ENCODE peak calls at places on chromosomes 3 and 15, in eight cellular contexts. J is A549, M is tibial nerve, L is SK-N-SH, B is ovary, S is HepG2, R is GM12878, O is transverse colon. I is an unnamed sample.

GRCh38 chr3:149016669-149017541 is 25.6 kb downstream of the GYG1 start:
- DNase-seq in J (no peak), M (no peak), L (no peak), B (no peak), S (no peak), R (no peak), O (no peak), I (no peak)

GRCh38 chr3:45787551-45787950 is 8.8 kb downstream of the SLC6A20 start:
- DNase-seq in J (no peak), M (no peak), L (no peak), B (no peak), S (no peak), R (no peak), O (no peak), I (no peak)

GRCh38 chr3:64207289-64208086 is 17.8 kb downstream of the PRICKLE2 start:
- DNase-seq in J (no peak), M (no peak), L (peak; percentile 74), B (no peak), S (no peak), R (no peak), O (no peak), I (no peak)

GRCh38 chr3:59772416-59773408 is 722.9 kb upstream of the CFAP20DC start:
- DNase-seq in J (no peak), M (no peak), L (no peak), B (no peak), S (no peak), R (no peak), O (peak; percentile 23), I (no peak)

GRCh38 chr3:196707566-196707965 is 4.5 kb downstream of the CEP19 start:
- DNase-seq in J (no peak), M (no peak), L (no peak), B (no peak), S (no peak), R (no peak), O (no peak), I (no peak)

GRCh38 chr3:19250959-19251610 is 102.8 kb downstream of the KCNH8 start:
- DNase-seq in J (no peak), M (no peak), L (no peak), B (no peak), S (peak; percentile 1), R (no peak), O (no peak), I (no peak)

GRCh38 chr15:52680041-52680391 is 828 bp upstream of the ATOSA start:
- DNase-seq in J (peak; percentile 6), M (no peak), L (peak; percentile 20), B (no peak), S (no peak), R (no peak), O (no peak), I (no peak)

GRCh38 chr3:166283856-166284255 is 446.6 kb upstream of the BCHE start:
- DNase-seq in J (peak; percentile 28), M (no peak), L (no peak), B (no peak), S (no peak), R (no peak), O (no peak), I (no peak)

GRCh38 chr15:75844629-75845390 is 1.6 kb downstream of the UBE2Q2 start:
- DNase-seq in J (no peak), M (no peak), L (no peak), B (no peak), S (no peak), R (no peak), O (no peak), I (no peak)

GRCh38 chr15:50304856-50305255 is 39.3 kb upstream of the HDC start:
- DNase-seq in J (no peak), M (no peak), L (no peak), B (no peak), S (no peak), R (no peak), O (no peak), I (no peak)

GRCh38 chr3:72798552-72799195 is 49.6 kb downstream of the SHQ1 start:
- DNase-seq in J (no peak), M (no peak), L (peak; percentile 27), B (no peak), S (no peak), R (no peak), O (no peak), I (no peak)

GRCh38 chr3:30550246-30550645 is 56.2 kb upstream of the TGFBR2 start:
- DNase-seq in J (peak; percentile 6), M (no peak), L (no peak), B (no peak), S (peak; percentile 33), R (no peak), O (no peak), I (no peak)

GRCh38 chr3:124780767-124781485 is 50.7 kb downstream of the UMPS start:
- DNase-seq in J (no peak), M (peak; percentile 78), L (peak; percentile 41), B (peak; percentile 61), S (no peak), R (no peak), O (peak; percentile 50), I (no peak)

GRCh38 chr3:28291577-28291976 is 50.2 kb downstream of the CMC1 start:
- DNase-seq in J (no peak), M (no peak), L (no peak), B (no peak), S (no peak), R (no peak), O (no peak), I (no peak)

GRCh38 chr3:171163724-171164465 is 137.4 kb upstream of the SLC2A2 start:
- DNase-seq in J (no peak), M (no peak), L (no peak), B (no peak), S (no peak), R (no peak), O (no peak), I (no peak)

GRCh38 chr3:161545823-161546222 is 49.2 kb downstream of the OTOL1 start:
- DNase-seq in J (no peak), M (no peak), L (no peak), B (no peak), S (no peak), R (no peak), O (no peak), I (no peak)

GRCh38 chr3:161551697-161552096 is 55.1 kb downstream of the OTOL1 start:
- DNase-seq in J (no peak), M (no peak), L (no peak), B (no peak), S (no peak), R (no peak), O (no peak), I (no peak)

GRCh38 chr3:161549251-161549650 is 52.6 kb downstream of the OTOL1 start:
- DNase-seq in J (no peak), M (no peak), L (no peak), B (no peak), S (no peak), R (no peak), O (no peak), I (no peak)

GRCh38 chr3:161552984-161553383 is 56.4 kb downstream of the OTOL1 start:
- DNase-seq in J (no peak), M (no peak), L (no peak), B (no peak), S (no peak), R (no peak), O (no peak), I (no peak)

DNA sequence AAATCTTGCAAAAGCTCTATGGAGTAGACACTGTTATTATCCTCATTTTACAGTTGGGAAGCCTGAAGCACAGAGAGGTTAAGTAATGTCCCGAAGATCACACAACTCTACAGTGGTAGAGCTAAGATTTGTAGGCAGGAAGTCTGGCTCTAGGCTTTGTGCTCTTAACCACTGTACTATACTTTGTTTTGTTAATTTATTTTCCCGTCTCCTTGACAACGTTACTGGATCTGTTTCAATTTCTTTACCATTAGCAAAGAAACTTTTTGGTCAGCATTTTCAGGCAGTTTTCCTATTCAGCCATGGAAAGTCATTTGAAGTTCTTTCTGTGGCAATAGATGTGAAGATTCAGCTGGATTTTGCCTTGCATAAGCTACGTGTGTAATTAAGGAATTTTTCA is 51.7 kb downstream of the OTOL1 start:
- DNase-seq in J (no peak), M (no peak), L (no peak), B (no peak), S (no peak), R (no peak), O (no peak), I (no peak)
- TF ChIP-seq EP300 in J (no peak), M (no peak), L (no peak), B (no peak), S (no peak), R (no peak), O (no peak), I (no peak)

DNA sequence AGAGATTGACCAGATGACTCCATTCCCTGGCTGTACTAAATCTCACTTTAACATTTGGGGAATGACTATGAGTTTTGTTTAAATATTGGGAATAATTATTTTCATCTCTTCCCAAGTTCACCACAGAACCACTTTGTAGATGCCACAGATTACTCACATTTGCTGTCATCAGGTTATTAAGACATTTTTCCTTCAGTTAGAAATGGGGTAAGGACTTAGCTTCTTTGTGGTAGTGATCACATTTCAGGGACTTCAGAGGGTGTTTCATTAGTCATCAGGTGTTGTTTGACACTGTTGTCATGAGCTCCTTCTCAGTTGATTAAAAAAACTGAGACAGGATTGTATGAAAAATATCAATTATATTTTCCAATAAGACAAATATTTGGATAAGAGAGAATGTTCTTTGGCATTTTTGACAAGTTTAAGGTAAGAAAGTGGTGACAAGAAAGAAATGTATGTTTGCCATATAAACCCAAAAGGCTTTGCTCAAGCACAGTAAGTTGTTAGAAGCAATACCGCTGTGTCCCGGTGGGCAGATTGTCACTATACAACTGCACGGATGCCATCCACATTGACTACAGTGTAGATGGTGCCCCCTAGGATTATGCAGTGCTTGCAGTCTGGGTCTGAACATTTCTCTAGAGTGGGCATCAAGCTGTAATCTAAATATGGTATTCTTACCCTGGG is 22.3 kb downstream of the FBXL2 start:
- DNase-seq in J (peak; percentile 18), M (no peak), L (no peak), B (no peak), S (no peak), R (no peak), O (no peak), I (no peak)
- TF ChIP-seq EP300 in J (no peak), M (no peak), L (no peak), B (no peak), S (no peak), R (no peak), O (no peak), I (no peak)

DNA sequence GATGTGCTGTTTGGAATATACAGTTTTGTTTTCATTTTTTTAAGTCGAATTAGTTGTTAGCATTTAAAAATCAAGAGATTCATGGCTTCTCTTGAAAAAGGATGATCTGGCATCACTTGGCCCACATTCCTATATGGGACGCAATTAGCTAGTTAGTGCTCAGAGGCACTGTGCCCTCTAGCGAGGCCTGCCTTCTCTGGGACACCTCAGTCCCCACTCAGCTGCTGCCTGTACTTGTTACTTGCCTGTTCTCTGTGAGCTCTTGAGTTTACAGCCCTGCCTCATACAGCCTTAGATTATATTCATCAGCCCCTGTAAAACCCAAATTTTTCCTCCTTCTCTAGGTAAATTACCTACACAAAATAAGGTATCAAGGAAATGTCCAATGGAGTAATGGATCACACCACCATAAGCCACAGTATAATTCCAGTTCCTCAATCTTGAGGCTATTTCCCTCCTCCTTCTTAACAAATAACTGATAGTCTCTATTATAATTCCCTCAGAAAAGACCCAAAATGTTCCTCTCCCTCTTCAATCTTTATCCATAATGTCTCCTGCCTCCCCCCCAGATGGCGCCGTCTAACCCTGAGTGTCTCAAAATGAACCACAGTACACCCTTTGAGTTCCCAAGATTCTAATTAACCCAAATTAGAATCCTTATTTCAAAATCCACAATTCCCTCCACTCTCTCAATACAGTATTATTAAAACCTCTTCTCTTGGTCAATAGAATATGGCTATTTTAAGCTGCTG is 2.7 kb downstream of the ZMAT3 start:
- DNase-seq in J (peak; percentile 35), M (no peak), L (peak; percentile 35), B (no peak), S (no peak), R (no peak), O (peak; percentile 19), I (no peak)
- TF ChIP-seq EP300 in J (no peak), M (no peak), L (no peak), B (no peak), S (no peak), R (no peak), O (no peak), I (no peak)

GRCh38 chr3:54830658-54831057 is 97.2 kb downstream of the LRTM1 start:
- DNase-seq in J (peak; percentile 45), M (no peak), L (peak; percentile 36), B (no peak), S (peak; percentile 20), R (no peak), O (no peak), I (no peak)
- TF ChIP-seq EP300 in J (no peak), M (no peak), L (no peak), B (no peak), S (no peak), R (no peak), O (no peak), I (no peak)